ENCODE peak calls at places on chromosome 6, in four cellular contexts. D, O, P and V are unnamed samples.

GRCh38 chr6:139240161-139241010 is 51.4 kb downstream of the TXLNB start:
- DNase-seq in D (no peak), O (no peak), P (peak; percentile 96), V (no peak)

GRCh38 chr6:27908017-27908416 is 4.2 kb downstream of the OR2B2 start:
- DNase-seq in D (no peak), O (no peak), P (no peak), V (no peak)

GRCh38 chr6:26204332-26205160 is 117.3 kb downstream of the HFE start:
- DNase-seq in D (peak; percentile 97), O (peak; percentile 97), P (peak; percentile 99), V (peak; percentile 99)

GRCh38 chr6:133632906-133633305 is 256.0 kb upstream of the TCF21 start:
- DNase-seq in D (no peak), O (no peak), P (no peak), V (peak; percentile 81)

GRCh38 chr6:119587537-119587936 is 238.0 kb upstream of the MAN1A1 start:
- DNase-seq in D (no peak), O (no peak), P (peak; percentile 51), V (peak; percentile 58)

GRCh38 chr6:21664263-21665081 is 70.9 kb downstream of the SOX4 start:
- DNase-seq in D (peak; percentile 73), O (no peak), P (no peak), V (peak; percentile 85)

GRCh38 chr6:110322151-110323003 is 35.8 kb downstream of the METTL24 start:
- DNase-seq in D (no peak), O (no peak), P (no peak), V (peak; percentile 68)

GRCh38 chr6:130026859-130027258 is 8.5 kb downstream of the L3MBTL3 start:
- DNase-seq in D (no peak), O (no peak), P (peak; percentile 53), V (no peak)

GRCh38 chr6:29909995-29910394 is 32.3 kb upstream of the HLA-A start:
- DNase-seq in D (no peak), O (no peak), P (peak; percentile 11), V (no peak)

GRCh38 chr6:16322666-16323312 is 84.4 kb downstream of the GMPR start:
- DNase-seq in D (peak; percentile 59), O (no peak), P (peak; percentile 99), V (peak; percentile 87)

GRCh38 chr6:42279966-42280629 is 62.4 kb upstream of the MRPS10 start:
- DNase-seq in D (no peak), O (no peak), P (peak; percentile 59), V (peak; percentile 26)

GRCh38 chr6:73340048-73340447 is 14.0 kb downstream of the DPPA5 start:
- DNase-seq in D (no peak), O (no peak), P (peak; percentile 59), V (no peak)

GRCh38 chr6:7110092-7110792 is 2.5 kb downstream of the RREB1 start:
- DNase-seq in D (no peak), O (no peak), P (no peak), V (no peak)

GRCh38 chr6:44628347-44628746 is 240.8 kb downstream of the CDC5L start:
- DNase-seq in D (no peak), O (no peak), P (no peak), V (no peak)

GRCh38 chr6:118317581-118318563 is 230.2 kb upstream of the PLN start:
- DNase-seq in D (no peak), O (no peak), P (peak; percentile 66), V (no peak)

GRCh38 chr6:1832844-1833787 is 223.4 kb downstream of the FOXC1 start:
- DNase-seq in D (no peak), O (no peak), P (peak; percentile 12), V (no peak)

GRCh38 chr6:44269921-44270525 is at the start of gene TMEM151B:
- DNase-seq in D (no peak), O (no peak), P (no peak), V (no peak)

GRCh38 chr6:1870902-1871301 is 261.2 kb downstream of the FOXC1 start:
- DNase-seq in D (no peak), O (no peak), P (no peak), V (peak; percentile 23)

GRCh38 chr6:151998784-151999183 is 191.3 kb downstream of the ESR1 start:
- DNase-seq in D (no peak), O (no peak), P (no peak), V (no peak)

GRCh38 chr6:6469074-6469473 is 119.4 kb upstream of the LY86 start:
- DNase-seq in D (no peak), O (no peak), P (no peak), V (no peak)

GRCh38 chr6:14924126-14925024 is 321.5 kb upstream of the JARID2 start:
- DNase-seq in D (peak; percentile 82), O (no peak), P (peak; percentile 55), V (peak; percentile 75)

GRCh38 chr6:55833284-55833683 is 42.1 kb downstream of the BMP5 start:
- DNase-seq in D (no peak), O (no peak), P (no peak), V (no peak)

GRCh38 chr6:25499851-25500250 is 152.2 kb upstream of the SCGN start:
- DNase-seq in D (no peak), O (no peak), P (peak; percentile 6), V (peak; percentile 68)

GRCh38 chr6:27333642-27334040 is 21.6 kb upstream of the POM121L2 start:
- DNase-seq in D (no peak), O (no peak), P (no peak), V (peak; percentile 22)

GRCh38 chr6:35147101-35147885 is 6.2 kb upstream of the TCP11 start:
- DNase-seq in D (no peak), O (no peak), P (no peak), V (no peak)
- H4K5ac ChIP-seq in D (no peak overlapping the region), O (no peak overlapping the region), P (no peak overlapping the region), V (no peak overlapping the region)

GRCh38 chr6:143258945-143259344 is 191.6 kb downstream of the ADAT2 start:
- DNase-seq in D (no peak), O (no peak), P (no peak), V (no peak)
- H4K5ac ChIP-seq in D (no peak overlapping the region), O (no peak overlapping the region), P (no peak overlapping the region), V (no peak overlapping the region)

GRCh38 chr6:98463038-98463437 is 371.3 kb upstream of the POU3F2 start:
- DNase-seq in D (no peak), O (no peak), P (no peak), V (no peak)
- H4K5ac ChIP-seq in D (no peak overlapping the region), O (no peak overlapping the region), P (no peak overlapping the region), V (no peak overlapping the region)

GRCh38 chr6:168793649-168794048 is 352.7 kb downstream of the SMOC2 start:
- DNase-seq in D (no peak), O (no peak), P (no peak), V (no peak)
- H4K5ac ChIP-seq in D (no peak overlapping the region), O (no peak overlapping the region), P (no peak overlapping the region), V (no peak overlapping the region)